ENCODE peak calls at places on chromosomes 11 and 22, in six cellular contexts. V is endothelial cell of umbilical vein, Q is heart left ventricle, W is adrenal gland, B is transverse colon, K is prostate gland. J is an unnamed sample. For H3K36me3 and H3K4me1, the result is how much of the 10 kb centered on the place peaks cover.

GRCh38 chr22:21697866-21698265 is 32.1 kb downstream of the PPIL2 start:
- DNase-seq in K (no peak), V (no peak), B (no peak), W (no peak), Q (no peak), J (no peak)

GRCh38 chr11:66951927-66952337 is 6.3 kb downstream of the PC start:
- DNase-seq in K (peak), V (peak), B (peak), Q (no peak), W (no peak), J (no peak)

GRCh38 chr11:119578466-119579220 is 150.4 kb downstream of the NECTIN1 start:
- DNase-seq in B (no peak), V (no peak), Q (no peak), W (no peak), K (no peak), J (no peak)

GRCh38 chr11:129814244-129814992 is 1.2 kb upstream of the TMEM45B start:
- DNase-seq in Q (no peak), B (no peak), K (no peak), W (no peak), V (no peak), J (peak)

GRCh38 chr11:61446211-61446651 is 16.3 kb downstream of the SDHAF2 start:
- DNase-seq in V (peak), K (peak), W (peak), Q (peak), B (peak), J (peak)

GRCh38 chr11:19508166-19508565 is 204.5 kb upstream of the NAV2 start:
- DNase-seq in W (peak), Q (peak), V (peak), K (no peak), B (peak), J (no peak)

GRCh38 chr11:69359735-69360470 is 65.9 kb downstream of the MYEOV start:
- DNase-seq in Q (no peak), K (no peak), W (no peak), V (no peak), B (no peak), J (no peak)

GRCh38 chr22:19086417-19086816 is 35.8 kb downstream of the DGCR2 start:
- DNase-seq in K (no peak), B (no peak), Q (no peak), W (no peak), V (no peak), J (no peak)

GRCh38 chr22:22881116-22882032 is 6.2 kb upstream of the IGLL5 start:
- DNase-seq in Q (no peak), W (no peak), V (no peak), K (no peak), B (no peak), J (no peak)

GRCh38 chr22:30348395-30348794 is 8.3 kb downstream of the SF3A1 start:
- DNase-seq in W (no peak), K (no peak), Q (no peak), B (no peak), V (no peak), J (no peak)
- H3K36me3 ChIP-seq in W (under half), K (under half), Q (half or more), B (half or more), V (under half), J (half or more)

GRCh38 chr11:115659061-115659963 is 155.1 kb upstream of the CADM1 start:
- DNase-seq in K (no peak), B (no peak), V (no peak), Q (peak), W (no peak), J (no peak)
- H3K4me3 ChIP-seq in K (peak), B (no peak), V (no peak), Q (peak), W (no peak), J (no peak)

DNA sequence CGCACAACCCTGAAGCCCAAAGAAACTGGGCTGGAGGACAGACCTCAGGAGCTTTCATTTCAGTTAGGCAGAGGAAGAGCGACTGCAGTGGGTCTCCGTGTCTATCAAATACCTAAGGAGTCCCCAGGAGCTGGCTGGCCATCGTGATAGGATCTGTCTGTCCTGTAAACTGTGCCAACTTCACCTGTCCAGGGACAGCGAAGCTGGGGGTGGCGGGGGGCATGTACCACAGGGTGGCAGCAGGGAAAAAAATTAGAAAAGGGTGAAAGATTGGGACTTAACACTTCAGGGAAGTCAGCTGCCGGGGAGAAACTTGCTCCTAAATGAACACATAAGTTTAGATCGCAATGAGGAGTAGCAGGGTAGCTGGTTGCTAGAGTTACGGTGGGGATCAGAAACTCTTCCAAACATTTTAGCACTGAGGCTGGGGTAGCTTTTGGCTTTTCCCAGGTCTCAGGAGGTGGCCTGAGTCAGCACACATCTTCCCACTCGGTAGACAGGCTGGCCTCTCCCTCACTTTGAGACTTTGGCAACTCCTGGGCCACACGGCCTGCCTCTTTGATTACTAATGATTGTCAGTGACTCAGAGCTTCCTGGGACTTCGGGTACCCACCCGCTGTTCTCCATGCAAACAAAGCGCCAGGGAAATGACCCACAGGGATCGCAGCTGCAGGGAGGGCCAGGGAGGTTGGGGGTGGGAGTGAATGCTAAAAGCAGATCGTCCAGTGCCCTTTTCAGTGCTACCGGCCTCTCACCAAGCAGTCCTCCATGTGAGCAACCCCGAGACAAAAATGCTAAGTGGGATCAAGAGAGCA is 2.9 kb upstream of the MTFP1 start:
- DNase-seq in K (peak), Q (peak), B (peak), V (peak), W (peak), J (no peak)
- H3K4me1 ChIP-seq in K (under half), Q (under half), B (under half), V (half or more), W (under half), J (under half)

GRCh38 chr22:29523761-29524160 is 29.8 kb downstream of the THOC5 start:
- DNase-seq in Q (no peak), K (peak), B (no peak), W (no peak), V (no peak), J (no peak)

GRCh38 chr22:29519996-29520395 is 33.6 kb downstream of the THOC5 start:
- DNase-seq in W (no peak), B (no peak), K (peak), Q (no peak), V (no peak), J (no peak)

GRCh38 chr22:29520851-29521250 is 32.7 kb downstream of the THOC5 start:
- DNase-seq in W (peak), K (no peak), B (no peak), Q (no peak), V (peak), J (no peak)

GRCh38 chr22:29524440-29525191 is 28.9 kb downstream of the THOC5 start:
- DNase-seq in Q (no peak), V (peak), K (peak), B (peak), W (peak), J (peak)

GRCh38 chr22:29521526-29521925 is 32.0 kb downstream of the THOC5 start:
- DNase-seq in K (no peak), W (no peak), Q (no peak), V (no peak), B (no peak), J (no peak)
- H3K36me3 ChIP-seq in K (under half), W (under half), Q (half or more), V (under half), B (half or more), J (half or more)

GRCh38 chr22:41215926-41216325 is 10.8 kb downstream of the L3MBTL2 start:
- DNase-seq in V (no peak), B (no peak), Q (no peak), K (no peak), W (no peak), J (no peak)
- H3K4me3 ChIP-seq in V (no peak), B (no peak), Q (peak), K (no peak), W (no peak), J (no peak)

DNA sequence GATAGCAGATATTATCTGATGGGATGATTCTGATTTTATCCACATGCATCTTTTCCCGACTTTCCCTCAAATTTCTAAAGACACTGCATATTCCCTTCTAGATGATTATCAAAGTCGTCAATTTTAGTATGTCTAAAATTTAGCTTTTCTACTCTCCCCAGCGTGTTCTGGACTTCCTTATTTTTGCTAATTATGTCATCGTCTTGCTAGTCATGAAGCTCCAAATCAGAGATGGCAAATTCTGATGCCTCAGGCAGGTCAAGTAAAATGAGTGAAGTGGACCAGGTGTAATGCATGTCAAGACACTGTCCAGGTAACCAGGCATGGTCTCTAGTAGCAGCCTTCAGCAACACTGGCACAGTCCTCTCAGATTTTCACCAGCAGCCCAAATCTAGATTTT is 10.4 kb downstream of the HSD17B12 start:
- DNase-seq in W (no peak), Q (no peak), V (no peak), K (no peak), B (no peak), J (no peak)
- H3K4me1 ChIP-seq in W (under half), Q (half or more), V (under half), K (under half), B (under half), J (under half)

DNA sequence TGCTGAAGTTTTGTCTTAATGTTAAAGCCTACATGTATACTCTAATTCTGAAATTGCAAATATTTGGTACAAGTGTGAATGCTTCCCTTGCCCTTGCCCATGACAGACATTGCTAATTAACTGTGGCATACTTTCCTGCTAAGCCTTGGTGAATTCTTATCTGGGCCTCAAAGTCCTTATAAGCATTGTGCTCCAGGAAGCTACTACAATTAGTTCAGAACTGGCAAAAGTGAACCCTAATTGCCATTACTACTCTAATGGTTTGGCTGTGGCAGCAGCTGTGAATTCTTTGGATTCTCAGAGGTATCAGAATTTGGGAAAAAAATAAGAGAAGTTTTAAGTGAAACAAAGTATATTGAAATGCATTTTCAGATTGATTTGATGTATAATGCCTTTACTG is 24.3 kb downstream of the EMSY start:
- DNase-seq in V (no peak), K (no peak), B (no peak), Q (no peak), W (no peak), J (no peak)
- H3K36me3 ChIP-seq in V (under half), K (under half), B (under half), Q (under half), W (under half), J (under half)